ENCODE peak calls at places on chromosomes 5 and 9, in five cellular contexts. K, R, J, N and F are unnamed samples.

GRCh38 chr5:78182838-78183237 is 111.7 kb downstream of the AP3B1 start:
- DNase-seq in J (no peak), N (no peak), R (no peak), K (no peak), F (no peak)

GRCh38 chr9:100092066-100092465 is 6.7 kb downstream of the ERP44 start:
- DNase-seq in J (no peak), K (no peak), N (no peak), R (no peak), F (no peak)

GRCh38 chr5:11415751-11416150 is 488.5 kb downstream of the CTNND2 start:
- DNase-seq in J (no peak), K (no peak), R (no peak), N (no peak), F (no peak)

GRCh38 chr9:38680827-38681226 is 39.1 kb downstream of the FAM240B start:
- DNase-seq in N (no peak), R (no peak), J (no peak), K (no peak), F (no peak)

GRCh38 chr5:152256580-152256979 is 148.5 kb downstream of the NMUR2 start:
- DNase-seq in J (no peak), K (no peak), R (no peak), N (no peak), F (no peak)

GRCh38 chr5:148374693-148375360 is 8.9 kb upstream of the FBXO38 start:
- DNase-seq in K (no peak), R (no peak), N (peak; percentile 53), J (no peak), F (no peak)

GRCh38 chr5:61919920-61920319 is 386.1 kb upstream of the KIF2A start:
- DNase-seq in K (no peak), N (no peak), R (no peak), J (no peak), F (no peak)

GRCh38 chr9:18046068-18046467 is 427.9 kb upstream of the ADAMTSL1 start:
- DNase-seq in R (no peak), K (no peak), N (no peak), J (no peak), F (no peak)

GRCh38 chr5:38190111-38190510 is 68.2 kb upstream of the EGFLAM start:
- DNase-seq in N (no peak), R (no peak), K (no peak), J (no peak), F (no peak)

GRCh38 chr5:171721469-171721868 is 64.1 kb upstream of the SMIM23 start:
- DNase-seq in K (peak; percentile 19), J (no peak), R (no peak), N (peak; percentile 17), F (peak; percentile 20)

GRCh38 chr9:89361816-89362646 is 43.7 kb downstream of the SECISBP2 start:
- DNase-seq in J (no peak), N (no peak), K (no peak), R (no peak), F (no peak)

GRCh38 chr9:77710965-77711657 is 63.0 kb upstream of the GNA14 start:
- DNase-seq in K (no peak), J (no peak), R (no peak), N (no peak), F (no peak)

GRCh38 chr5:140131967-140132409 is 6.3 kb downstream of the IGIP start:
- DNase-seq in J (no peak), K (peak; percentile 38), N (no peak), R (peak; percentile 44), F (no peak)

GRCh38 chr5:16673241-16673998 is 56.6 kb upstream of the RETREG1 start:
- DNase-seq in N (no peak), R (no peak), J (no peak), K (no peak), F (no peak)

DNA sequence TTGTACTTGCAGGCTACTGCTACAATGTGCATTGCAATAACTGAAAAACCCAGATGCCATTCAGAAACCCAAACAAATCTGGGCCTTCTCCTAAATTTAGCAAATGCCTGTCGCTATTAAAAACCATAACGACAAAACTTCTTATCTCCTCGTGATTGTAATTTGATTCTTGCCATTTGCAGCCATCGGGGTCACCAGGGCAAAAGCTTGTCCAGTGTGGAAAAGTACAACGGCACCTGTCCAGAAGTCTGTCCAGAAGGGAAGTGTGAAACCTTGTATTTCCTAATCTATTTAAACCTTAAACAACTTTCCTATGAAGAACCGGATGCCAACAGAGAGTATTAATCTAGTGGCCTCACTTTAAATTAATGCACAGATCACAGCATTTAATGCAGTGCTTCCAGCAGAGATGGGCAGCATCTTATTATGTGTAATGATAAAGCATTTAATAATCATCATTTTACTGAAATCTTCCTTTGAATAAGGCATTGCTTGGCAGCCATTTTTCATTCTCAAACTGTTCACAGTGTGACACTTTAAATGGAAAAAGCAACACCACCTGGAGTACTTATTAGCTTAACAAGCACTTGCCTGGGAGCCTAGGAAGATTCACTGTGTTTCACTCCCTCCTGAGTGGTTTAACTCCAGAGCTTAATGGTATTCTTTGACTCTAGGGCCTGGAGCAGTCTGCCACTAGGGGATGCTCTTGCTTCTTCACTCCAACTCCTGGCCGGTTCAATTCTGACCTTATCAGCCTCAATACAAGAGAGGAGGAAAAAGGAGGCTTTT is 4.9 kb upstream of the C7 start:
- DNase-seq in J (peak; percentile 37), K (no peak), R (peak; percentile 38), N (peak; percentile 66), F (no peak)
- TF ChIP-seq CTCF in J (peak; percentile 92), K (peak; percentile 69), R (peak; percentile 78), N (peak; percentile 71), F (peak; percentile 89)

GRCh38 chr9:103082494-103082893 is 87.4 kb downstream of the CYLC2 start:
- DNase-seq in N (no peak), K (no peak), R (no peak), J (no peak), F (no peak)

DNA sequence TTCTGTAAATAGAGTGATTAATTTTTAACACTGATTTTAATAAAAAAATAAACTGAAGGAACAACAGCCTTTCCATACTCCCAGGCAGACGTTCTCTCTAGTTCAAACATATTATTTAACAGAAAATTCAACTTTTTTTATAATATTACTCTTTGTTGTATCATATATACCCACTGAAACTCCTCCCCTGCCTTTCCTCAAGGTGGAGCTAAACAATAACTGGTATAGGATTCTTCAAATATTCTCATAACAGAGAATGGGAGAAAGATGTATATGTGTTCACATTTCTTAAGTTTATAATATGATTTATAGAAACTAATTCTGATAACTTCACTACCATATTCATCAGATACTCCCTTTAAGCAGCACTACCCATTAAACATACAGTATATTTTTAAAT is 83.4 kb downstream of the CYLC2 start:
- DNase-seq in J (no peak), N (no peak), K (no peak), R (no peak), F (no peak)
- TF ChIP-seq CTCF in J (no peak), N (no peak), K (no peak), R (no peak), F (no peak)

DNA sequence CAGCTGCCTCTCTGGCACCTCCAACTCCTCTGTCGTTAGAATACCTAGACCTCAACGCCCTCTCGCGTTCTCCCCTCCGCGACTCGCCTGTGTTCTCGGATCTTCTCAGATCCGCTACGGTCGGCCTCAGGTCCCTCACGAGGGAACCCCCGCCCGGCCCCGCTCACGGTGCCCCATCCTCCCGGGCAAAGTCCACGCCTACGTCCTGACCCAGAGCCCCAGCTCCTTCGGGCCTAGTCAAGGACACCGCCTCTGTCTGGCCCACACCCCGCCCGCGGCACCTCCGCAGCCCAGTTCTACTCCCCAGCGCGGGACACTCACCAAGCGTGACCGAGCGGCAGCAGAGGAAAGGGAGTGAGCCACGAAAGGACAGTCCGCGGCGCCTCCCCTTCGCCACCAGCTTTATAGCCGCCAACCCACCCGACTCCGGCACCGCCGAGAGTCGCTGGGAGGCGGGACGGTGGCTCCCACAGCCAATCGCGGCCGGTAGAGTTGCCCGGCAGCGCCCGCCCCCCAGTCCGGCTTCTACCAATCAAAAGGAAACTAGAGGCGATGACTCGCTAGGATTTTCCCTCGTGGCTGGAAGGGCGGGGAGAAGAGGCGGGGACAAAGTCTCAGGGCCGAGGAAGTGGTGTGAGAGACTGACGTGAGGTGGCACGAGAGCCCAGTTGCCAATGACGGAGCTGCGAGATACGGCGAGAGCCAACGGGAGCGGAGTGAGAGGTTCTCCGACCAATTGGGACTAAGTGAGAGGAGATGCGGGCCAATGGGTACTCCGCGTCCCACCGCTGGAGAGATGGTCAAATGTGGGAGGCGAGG is at the start of gene HMGCS1:
- DNase-seq in R (peak; percentile 98), N (peak; percentile 97), J (peak; percentile 95), K (peak; percentile 99), F (peak; percentile 97)
- TF ChIP-seq CTCF in R (no peak), N (no peak), J (no peak), K (no peak), F (peak; percentile 9)

DNA sequence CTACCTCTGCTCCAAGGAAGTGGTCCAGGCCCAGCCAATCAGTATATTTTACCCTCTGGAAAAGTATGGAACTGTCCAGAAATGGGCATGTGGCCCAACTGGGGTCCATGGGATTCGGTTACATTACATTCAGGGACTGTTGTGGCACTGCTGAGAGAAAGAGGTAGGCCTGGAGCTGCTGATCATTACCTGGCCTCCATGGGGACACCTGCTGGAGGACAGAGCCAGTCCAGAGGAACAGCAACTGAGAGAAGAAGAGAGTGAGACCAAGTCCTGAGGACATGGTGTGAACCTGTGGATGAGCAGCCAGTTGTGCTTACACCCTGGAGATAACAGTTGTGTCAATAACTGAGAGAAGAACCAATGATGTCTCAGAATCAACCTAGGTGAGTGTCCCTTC is 48.2 kb downstream of the HMHB1 start:
- DNase-seq in J (no peak), K (no peak), N (no peak), R (no peak), F (no peak)
- TF ChIP-seq CTCF in J (no peak), K (no peak), N (no peak), R (no peak), F (no peak)

DNA sequence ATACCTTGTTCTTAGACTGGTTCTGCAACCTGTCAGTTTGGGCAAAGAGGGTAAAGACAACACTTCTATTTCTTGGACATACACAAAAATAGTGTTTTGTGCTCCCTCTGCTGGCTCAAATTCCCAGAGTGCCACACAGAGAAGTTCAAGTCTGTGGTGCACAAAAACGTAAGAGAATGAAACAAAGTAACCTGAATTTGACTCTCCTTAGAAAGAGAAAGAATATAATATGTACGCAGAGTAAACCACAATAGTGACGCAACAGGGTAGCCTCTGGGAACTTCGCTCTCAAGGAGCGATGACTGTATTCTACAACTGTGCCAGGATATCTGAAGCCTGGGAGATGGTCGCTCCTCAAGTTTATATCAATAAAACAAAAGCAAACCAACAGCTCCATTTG is 18.5 kb downstream of the DDX31 start:
- DNase-seq in N (peak; percentile 40), R (no peak), K (no peak), J (no peak), F (no peak)
- TF ChIP-seq CTCF in N (peak; percentile 42), R (peak; percentile 4), K (peak; percentile 56), J (peak; percentile 49), F (peak; percentile 65)

GRCh38 chr5:110784901-110785300 is 46.1 kb downstream of the SLC25A46 start:
- DNase-seq in R (no peak), N (no peak), K (no peak), J (no peak), F (no peak)

GRCh38 chr5:110785356-110785755 is 46.5 kb downstream of the SLC25A46 start:
- DNase-seq in R (no peak), J (no peak), K (no peak), N (no peak), F (no peak)

DNA sequence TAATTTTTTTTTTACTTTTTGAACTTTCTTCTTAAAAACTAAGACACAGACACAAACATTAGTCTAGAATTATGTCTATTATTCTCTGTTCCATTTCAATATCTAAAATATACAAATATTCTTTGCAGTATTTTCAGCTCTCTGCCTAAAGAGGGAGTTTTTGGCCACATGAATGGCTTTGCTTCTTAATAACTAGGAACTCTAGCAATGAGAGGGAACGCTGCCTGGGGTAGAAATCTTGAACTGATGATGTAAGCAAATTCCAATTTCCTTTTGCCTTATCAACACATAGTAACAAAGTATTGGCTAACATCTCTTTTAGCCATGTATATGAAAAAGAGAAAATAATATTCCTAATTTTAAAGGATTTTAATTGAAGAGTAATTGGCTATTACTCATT is 51.9 kb downstream of the SLC25A46 start:
- DNase-seq in N (no peak), J (no peak), K (no peak), R (no peak), F (no peak)
- TF ChIP-seq CTCF in N (no peak), J (no peak), K (peak; percentile 50), R (no peak), F (no peak)